ENCODE peak calls at places on chromosomes 12 and 14, in nine cellular contexts. One of them, this sample, is unnamed.

GRCh38 chr12:105741786-105742566 is 396.8 kb downstream of the NUAK1 start:
- DNase-seq in psoas muscle: no peak
- DNase-seq in transverse colon: no peak
- DNase-seq in AG09309: peak
- DNase-seq in astrocyte of the cerebellum: peak
- DNase-seq in BJ: peak
- DNase-seq in lung: no peak
- DNase-seq in IMR-90: peak
- DNase-seq in fibroblast of pulmonary artery: peak
- DNase-seq in this sample: no peak

GRCh38 chr12:92721130-92721529 is 18.3 kb downstream of the PLEKHG7 start:
- DNase-seq in psoas muscle: no peak
- DNase-seq in transverse colon: no peak
- DNase-seq in AG09309: no peak
- DNase-seq in astrocyte of the cerebellum: no peak
- DNase-seq in BJ: no peak
- DNase-seq in lung: no peak
- DNase-seq in IMR-90: peak
- DNase-seq in fibroblast of pulmonary artery: no peak
- DNase-seq in this sample: no peak

GRCh38 chr12:4114986-4115385 is 158.6 kb upstream of the CCND2 start:
- DNase-seq in psoas muscle: no peak
- DNase-seq in transverse colon: no peak
- DNase-seq in AG09309: no peak
- DNase-seq in astrocyte of the cerebellum: no peak
- DNase-seq in BJ: no peak
- DNase-seq in lung: no peak
- DNase-seq in IMR-90: no peak
- DNase-seq in fibroblast of pulmonary artery: no peak
- DNase-seq in this sample: no peak

GRCh38 chr12:32545413-32545970 is 133.6 kb upstream of the DNM1L start:
- DNase-seq in psoas muscle: no peak
- DNase-seq in transverse colon: no peak
- DNase-seq in AG09309: no peak
- DNase-seq in astrocyte of the cerebellum: no peak
- DNase-seq in BJ: no peak
- DNase-seq in lung: no peak
- DNase-seq in IMR-90: no peak
- DNase-seq in fibroblast of pulmonary artery: no peak
- DNase-seq in this sample: no peak

GRCh38 chr12:4564819-4565218 is 2.8 kb downstream of the DYRK4 start:
- DNase-seq in psoas muscle: no peak
- DNase-seq in transverse colon: no peak
- DNase-seq in AG09309: no peak
- DNase-seq in astrocyte of the cerebellum: no peak
- DNase-seq in BJ: no peak
- DNase-seq in lung: no peak
- DNase-seq in IMR-90: no peak
- DNase-seq in fibroblast of pulmonary artery: no peak
- DNase-seq in this sample: no peak

GRCh38 chr12:43094886-43095285 is 457.1 kb downstream of the ADAMTS20 start:
- DNase-seq in psoas muscle: no peak
- DNase-seq in transverse colon: no peak
- DNase-seq in AG09309: no peak
- DNase-seq in astrocyte of the cerebellum: no peak
- DNase-seq in BJ: no peak
- DNase-seq in lung: no peak
- DNase-seq in IMR-90: peak
- DNase-seq in fibroblast of pulmonary artery: peak
- DNase-seq in this sample: no peak

GRCh38 chr12:92108651-92109050 is 37.0 kb downstream of the BTG1 start:
- DNase-seq in psoas muscle: no peak
- DNase-seq in transverse colon: no peak
- DNase-seq in AG09309: peak
- DNase-seq in astrocyte of the cerebellum: peak
- DNase-seq in BJ: peak
- DNase-seq in lung: no peak
- DNase-seq in IMR-90: peak
- DNase-seq in fibroblast of pulmonary artery: peak
- DNase-seq in this sample: peak

GRCh38 chr12:58916891-58917570 is 3.3 kb downstream of the LRIG3 start:
- DNase-seq in psoas muscle: no peak
- DNase-seq in transverse colon: peak
- DNase-seq in AG09309: peak
- DNase-seq in astrocyte of the cerebellum: peak
- DNase-seq in BJ: no peak
- DNase-seq in lung: no peak
- DNase-seq in IMR-90: peak
- DNase-seq in fibroblast of pulmonary artery: peak
- DNase-seq in this sample: no peak

GRCh38 chr12:56684745-56685369 is 3.2 kb downstream of the PTGES3 start:
- DNase-seq in psoas muscle: no peak
- DNase-seq in transverse colon: no peak
- DNase-seq in AG09309: no peak
- DNase-seq in astrocyte of the cerebellum: no peak
- DNase-seq in BJ: no peak
- DNase-seq in lung: no peak
- DNase-seq in IMR-90: no peak
- DNase-seq in fibroblast of pulmonary artery: no peak
- DNase-seq in this sample: no peak

DNA sequence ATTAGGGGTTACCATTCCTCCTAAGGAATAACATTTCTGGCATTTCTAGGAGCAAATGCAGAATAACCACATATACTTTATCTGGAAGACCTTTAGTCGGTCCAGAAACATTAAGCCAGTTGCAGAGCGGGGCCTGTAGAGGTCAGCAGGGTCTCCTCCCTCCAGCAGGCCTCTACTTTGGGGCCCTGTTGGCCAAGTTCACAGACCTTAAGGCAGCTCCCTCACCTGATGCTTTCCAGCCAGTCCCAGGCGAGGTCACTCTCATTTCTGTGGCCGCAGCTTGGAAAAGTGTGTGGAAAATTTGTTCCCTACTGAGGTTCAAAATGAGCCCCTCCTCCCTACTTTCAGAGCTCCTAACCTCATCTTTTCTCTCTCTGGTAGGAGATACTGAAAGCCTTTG is 74.1 kb downstream of the ESR2 start:
- DNase-seq in psoas muscle: no peak
- DNase-seq in transverse colon: no peak
- DNase-seq in AG09309: no peak
- DNase-seq in astrocyte of the cerebellum: no peak
- DNase-seq in BJ: no peak
- DNase-seq in lung: no peak
- DNase-seq in IMR-90: no peak
- DNase-seq in fibroblast of pulmonary artery: no peak
- DNase-seq in this sample: no peak
- TF ChIP-seq CTCF in psoas muscle: no peak
- TF ChIP-seq CTCF in transverse colon: no peak
- TF ChIP-seq CTCF in AG09309: no peak
- TF ChIP-seq CTCF in astrocyte of the cerebellum: no peak
- TF ChIP-seq CTCF in BJ: no peak
- TF ChIP-seq CTCF in lung: no peak
- TF ChIP-seq CTCF in IMR-90: no peak
- TF ChIP-seq CTCF in fibroblast of pulmonary artery: no peak
- TF ChIP-seq CTCF in this sample: no peak

GRCh38 chr12:130124605-130125244 is 37.5 kb upstream of the FZD10 start:
- DNase-seq in psoas muscle: no peak
- DNase-seq in transverse colon: no peak
- DNase-seq in AG09309: no peak
- DNase-seq in astrocyte of the cerebellum: no peak
- DNase-seq in BJ: no peak
- DNase-seq in lung: no peak
- DNase-seq in IMR-90: no peak
- DNase-seq in fibroblast of pulmonary artery: no peak
- DNase-seq in this sample: no peak

GRCh38 chr12:130124106-130124505 is 38.2 kb upstream of the FZD10 start:
- DNase-seq in psoas muscle: no peak
- DNase-seq in transverse colon: no peak
- DNase-seq in AG09309: no peak
- DNase-seq in astrocyte of the cerebellum: no peak
- DNase-seq in BJ: no peak
- DNase-seq in lung: no peak
- DNase-seq in IMR-90: no peak
- DNase-seq in fibroblast of pulmonary artery: no peak
- DNase-seq in this sample: no peak

GRCh38 chr12:130127527-130127908 is 34.7 kb upstream of the FZD10 start:
- DNase-seq in psoas muscle: peak
- DNase-seq in transverse colon: no peak
- DNase-seq in AG09309: no peak
- DNase-seq in astrocyte of the cerebellum: no peak
- DNase-seq in BJ: no peak
- DNase-seq in lung: peak
- DNase-seq in IMR-90: no peak
- DNase-seq in fibroblast of pulmonary artery: no peak
- DNase-seq in this sample: no peak

GRCh38 chr12:130127909-130128763 is 34.1 kb upstream of the FZD10 start:
- DNase-seq in psoas muscle: peak
- DNase-seq in transverse colon: no peak
- DNase-seq in AG09309: no peak
- DNase-seq in astrocyte of the cerebellum: no peak
- DNase-seq in BJ: no peak
- DNase-seq in lung: peak
- DNase-seq in IMR-90: no peak
- DNase-seq in fibroblast of pulmonary artery: no peak
- DNase-seq in this sample: no peak

DNA sequence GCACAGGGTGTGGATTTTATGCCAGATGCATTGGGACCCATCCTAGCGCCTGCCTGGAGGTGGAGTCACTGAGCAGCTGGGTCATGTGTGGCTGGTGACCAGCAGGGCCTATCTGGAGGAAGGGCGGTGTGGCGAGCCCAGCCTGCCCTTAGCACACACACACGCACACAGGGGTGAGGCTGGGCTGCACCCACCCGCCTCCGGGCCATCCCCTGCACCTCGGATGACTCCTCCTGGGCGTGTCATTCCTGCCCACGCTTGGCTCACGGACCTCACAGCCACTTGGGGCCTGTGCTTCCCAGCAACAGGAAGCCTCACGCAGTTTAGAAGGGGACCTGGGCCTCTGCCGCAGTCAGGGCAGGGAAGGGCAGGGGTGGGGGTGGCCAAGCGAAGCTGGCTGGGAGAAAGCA is 36.2 kb upstream of the FZD10 start:
- DNase-seq in psoas muscle: peak
- DNase-seq in transverse colon: no peak
- DNase-seq in AG09309: no peak
- DNase-seq in astrocyte of the cerebellum: no peak
- DNase-seq in BJ: no peak
- DNase-seq in lung: no peak
- DNase-seq in IMR-90: no peak
- DNase-seq in fibroblast of pulmonary artery: no peak
- DNase-seq in this sample: no peak
- TF ChIP-seq CTCF in psoas muscle: no peak
- TF ChIP-seq CTCF in transverse colon: no peak
- TF ChIP-seq CTCF in AG09309: no peak
- TF ChIP-seq CTCF in astrocyte of the cerebellum: no peak
- TF ChIP-seq CTCF in BJ: no peak
- TF ChIP-seq CTCF in lung: no peak
- TF ChIP-seq CTCF in IMR-90: no peak
- TF ChIP-seq CTCF in fibroblast of pulmonary artery: no peak
- TF ChIP-seq CTCF in this sample: no peak

DNA sequence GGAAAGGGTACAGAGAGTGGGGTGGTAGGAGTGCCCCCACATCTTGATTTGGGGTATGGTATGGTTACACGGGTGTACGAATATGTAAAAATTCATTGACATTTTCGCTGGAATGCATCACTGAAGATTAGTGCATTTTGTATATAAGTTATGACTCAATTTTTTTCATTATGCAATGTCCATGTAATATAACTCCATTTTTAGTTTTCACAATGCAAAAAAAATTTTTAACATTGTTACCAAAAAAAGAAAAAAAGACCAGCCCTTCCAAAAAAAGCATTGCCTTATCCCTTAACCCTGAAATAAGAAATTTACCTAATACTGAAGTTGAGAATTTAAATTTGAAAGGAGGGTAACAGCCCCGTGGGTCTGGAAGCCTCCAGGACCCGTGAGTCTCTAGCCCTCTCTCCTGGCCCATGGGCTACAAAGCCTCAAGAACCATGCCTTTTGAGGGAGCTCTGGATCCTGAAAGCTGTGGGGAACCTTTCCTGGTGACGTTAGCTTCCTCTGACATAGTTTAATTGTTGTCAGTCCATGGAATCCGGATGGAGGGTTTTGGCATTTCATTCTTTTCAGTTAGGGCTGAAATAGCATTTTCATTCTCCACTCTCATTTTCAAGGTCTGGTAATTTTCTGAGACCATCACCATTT is 55.6 kb upstream of the ACTN1 start:
- DNase-seq in psoas muscle: no peak
- DNase-seq in transverse colon: no peak
- DNase-seq in AG09309: no peak
- DNase-seq in astrocyte of the cerebellum: no peak
- DNase-seq in BJ: no peak
- DNase-seq in lung: no peak
- DNase-seq in IMR-90: peak
- DNase-seq in fibroblast of pulmonary artery: peak
- DNase-seq in this sample: no peak
- TF ChIP-seq CTCF in psoas muscle: no peak
- TF ChIP-seq CTCF in transverse colon: no peak
- TF ChIP-seq CTCF in AG09309: peak
- TF ChIP-seq CTCF in astrocyte of the cerebellum: no peak
- TF ChIP-seq CTCF in BJ: no peak
- TF ChIP-seq CTCF in lung: no peak
- TF ChIP-seq CTCF in IMR-90: peak
- TF ChIP-seq CTCF in fibroblast of pulmonary artery: peak
- TF ChIP-seq CTCF in this sample: no peak

GRCh38 chr12:61654698-61655097 is 605.5 kb upstream of the USP15 start:
- DNase-seq in psoas muscle: no peak
- DNase-seq in transverse colon: no peak
- DNase-seq in AG09309: no peak
- DNase-seq in astrocyte of the cerebellum: no peak
- DNase-seq in BJ: no peak
- DNase-seq in lung: no peak
- DNase-seq in IMR-90: no peak
- DNase-seq in fibroblast of pulmonary artery: no peak
- DNase-seq in this sample: no peak
- TF ChIP-seq CTCF in psoas muscle: no peak
- TF ChIP-seq CTCF in transverse colon: no peak
- TF ChIP-seq CTCF in AG09309: no peak
- TF ChIP-seq CTCF in astrocyte of the cerebellum: no peak
- TF ChIP-seq CTCF in BJ: no peak
- TF ChIP-seq CTCF in lung: no peak
- TF ChIP-seq CTCF in IMR-90: no peak
- TF ChIP-seq CTCF in fibroblast of pulmonary artery: no peak
- TF ChIP-seq CTCF in this sample: no peak

GRCh38 chr12:7832059-7832696 is 40.5 kb downstream of the SLC2A14 start:
- DNase-seq in psoas muscle: no peak
- DNase-seq in transverse colon: no peak
- DNase-seq in AG09309: peak
- DNase-seq in astrocyte of the cerebellum: peak
- DNase-seq in BJ: no peak
- DNase-seq in lung: peak
- DNase-seq in IMR-90: peak
- DNase-seq in fibroblast of pulmonary artery: peak
- DNase-seq in this sample: peak
- TF ChIP-seq CTCF in psoas muscle: no peak
- TF ChIP-seq CTCF in transverse colon: peak
- TF ChIP-seq CTCF in AG09309: peak
- TF ChIP-seq CTCF in astrocyte of the cerebellum: peak
- TF ChIP-seq CTCF in BJ: peak
- TF ChIP-seq CTCF in lung: no peak
- TF ChIP-seq CTCF in IMR-90: peak
- TF ChIP-seq CTCF in fibroblast of pulmonary artery: peak
- TF ChIP-seq CTCF in this sample: peak